ENCODE peak calls at places on chromosomes 1 and 21, in ten cellular contexts. F, Q, X, C, P, N, O, S, J and M are unnamed samples.

GRCh38 chr1:159829822-159830455 is 3.3 kb downstream of the SLAMF8 start:
- DNase-seq in F (no peak), Q (no peak), X (no peak), C (peak), P (no peak), N (no peak), O (no peak), S (no peak), J (peak), M (no peak)

GRCh38 chr1:235632538-235633219 is 16.9 kb downstream of the GNG4 start:
- DNase-seq in F (no peak), Q (peak), X (no peak), C (peak), P (no peak), N (no peak), O (no peak), S (no peak), J (peak), M (peak)

GRCh38 chr21:31216206-31216605 is 127.9 kb downstream of the TIAM1 start:
- DNase-seq in F (no peak), Q (no peak), X (no peak), C (no peak), P (no peak), N (no peak), O (no peak), S (no peak), J (no peak), M (no peak)

GRCh38 chr1:155175927-155176371 is 2.3 kb downstream of the TRIM46 start:
- DNase-seq in F (no peak), Q (no peak), X (peak), C (no peak), P (peak), N (peak), O (no peak), S (no peak), J (peak), M (peak)

GRCh38 chr1:116203936-116204335 is 92.7 kb downstream of the MAB21L3 start:
- DNase-seq in F (no peak), Q (no peak), X (no peak), C (no peak), P (no peak), N (no peak), O (no peak), S (no peak), J (no peak), M (no peak)

GRCh38 chr1:44138239-44138638 is 3.2 kb downstream of the KLF18 start:
- DNase-seq in F (no peak), Q (no peak), X (no peak), C (no peak), P (no peak), N (no peak), O (no peak), S (no peak), J (no peak), M (no peak)

GRCh38 chr1:221394011-221394544 is 347.8 kb downstream of the DUSP10 start:
- DNase-seq in F (no peak), Q (no peak), X (no peak), C (peak), P (no peak), N (peak), O (no peak), S (no peak), J (no peak), M (no peak)

GRCh38 chr1:30688920-30689794 is 34.2 kb downstream of the MATN1 start:
- DNase-seq in F (no peak), Q (no peak), X (no peak), C (no peak), P (no peak), N (no peak), O (no peak), S (no peak), J (no peak), M (no peak)

GRCh38 chr1:199685369-199685768 is 342.1 kb upstream of the NR5A2 start:
- DNase-seq in F (no peak), Q (no peak), X (no peak), C (peak), P (no peak), N (no peak), O (no peak), S (no peak), J (peak), M (no peak)

GRCh38 chr1:32208891-32209309 is at the start of gene DCDC2B:
- DNase-seq in F (no peak), Q (no peak), X (no peak), C (peak), P (no peak), N (peak), O (no peak), S (no peak), J (peak), M (no peak)

GRCh38 chr21:32713726-32714125 is 14.1 kb downstream of the SYNJ1 start:
- DNase-seq in F (no peak), Q (no peak), X (no peak), C (no peak), P (no peak), N (no peak), O (no peak), S (no peak), J (no peak), M (no peak)